ENCODE peak calls at places on chromosomes 16 and 17, in ten cellular contexts. S, B, H, R, A, L, M, F, N and Q are unnamed samples.

GRCh38 chr17:31559647-31560501 is 168.4 kb downstream of the RAB11FIP4 start:
- DNase-seq in N (no peak), L (peak), F (peak), B (no peak), M (no peak), A (peak), R (no peak), S (peak), H (no peak), Q (no peak)

GRCh38 chr17:48812001-48812400 is 5.0 kb downstream of the TTLL6 start:
- DNase-seq in B (no peak), L (no peak), H (no peak), N (no peak), M (no peak), R (no peak), F (no peak), A (no peak), S (no peak), Q (no peak)

GRCh38 chr17:78324391-78325075 is 35.3 kb downstream of the SOCS3 start:
- DNase-seq in S (peak), R (peak), L (no peak), N (peak), B (no peak), H (peak), M (no peak), A (no peak), F (peak), Q (no peak)

GRCh38 chr17:31379796-31380195 is 11.7 kb upstream of the RAB11FIP4 start:
- DNase-seq in M (no peak), R (no peak), F (no peak), L (no peak), S (no peak), N (no peak), H (no peak), B (no peak), A (no peak), Q (no peak)

GRCh38 chr17:1979182-1979980 is 45.8 kb downstream of the RTN4RL1 start:
- DNase-seq in R (no peak), A (no peak), F (peak), S (peak), N (peak), H (no peak), M (peak), L (no peak), B (no peak), Q (peak)

GRCh38 chr16:30187971-30188561 is 4.7 kb downstream of the CORO1A start:
- DNase-seq in H (no peak), N (peak), M (no peak), B (no peak), R (no peak), A (no peak), S (no peak), L (no peak), F (peak), Q (no peak)

GRCh38 chr17:50430731-50431130 is 4.7 kb downstream of the ACSF2 start:
- DNase-seq in M (no peak), B (no peak), R (no peak), N (no peak), F (no peak), L (no peak), H (no peak), S (no peak), A (no peak), Q (no peak)

GRCh38 chr16:67164599-67165061 is at the start of gene HSF4:
- DNase-seq in S (no peak), H (no peak), R (no peak), N (peak), A (peak), B (no peak), L (no peak), F (peak), M (no peak), Q (peak)

GRCh38 chr16:81635336-81635947 is 143.6 kb upstream of the PLCG2 start:
- DNase-seq in H (no peak), L (no peak), N (no peak), B (no peak), S (no peak), F (no peak), A (no peak), R (no peak), M (no peak), Q (no peak)

GRCh38 chr16:30741461-30741914 is 6.7 kb upstream of the PHKG2 start:
- DNase-seq in M (peak), L (no peak), A (no peak), R (peak), H (no peak), N (no peak), F (peak), S (no peak), B (no peak), Q (peak)